ENCODE peak calls at places on chromosomes 11 and 22, in four cellular contexts. One of them, this sample, is unnamed.
A peak's percentile ranks its signal among the peaks of the same experiment; 100 is the strongest.

GRCh38 chr11:46712874-46713576 is 6.0 kb upstream of the F2 start:
- DNase-seq in H7: no peak
- DNase-seq in dorsolateral prefrontal cortex: no peak
- DNase-seq in AG04450: no peak
- DNase-seq in this sample: no peak

GRCh38 chr11:85827768-85828639 is 17.1 kb upstream of the SYTL2 start:
- DNase-seq in H7: no peak
- DNase-seq in dorsolateral prefrontal cortex: no peak
- DNase-seq in AG04450: peak; percentile 61
- DNase-seq in this sample: peak; percentile 75

GRCh38 chr11:46347637-46348311 is 511 bp downstream of the DGKZ start:
- DNase-seq in H7: no peak
- DNase-seq in dorsolateral prefrontal cortex: no peak
- DNase-seq in AG04450: no peak
- DNase-seq in this sample: no peak

GRCh38 chr11:67277231-67277961 is 11.1 kb downstream of the GRK2 start:
- DNase-seq in H7: peak; percentile 95
- DNase-seq in dorsolateral prefrontal cortex: no peak
- DNase-seq in AG04450: no peak
- DNase-seq in this sample: peak; percentile 84

GRCh38 chr11:69954756-69955155 is 123.4 kb upstream of the ANO1 start:
- DNase-seq in H7: no peak
- DNase-seq in dorsolateral prefrontal cortex: no peak
- DNase-seq in AG04450: no peak
- DNase-seq in this sample: no peak

GRCh38 chr22:23397008-23397617 is 183.0 kb downstream of the IGLL1 start:
- DNase-seq in H7: peak; percentile 38
- DNase-seq in dorsolateral prefrontal cortex: no peak
- DNase-seq in AG04450: no peak
- DNase-seq in this sample: no peak

GRCh38 chr11:66567787-66568123 is 651 bp downstream of the CTSF start:
- DNase-seq in H7: no peak
- DNase-seq in dorsolateral prefrontal cortex: no peak
- DNase-seq in AG04450: no peak
- DNase-seq in this sample: no peak

GRCh38 chr11:64232182-64233018 is 2.0 kb upstream of the VEGFB start:
- DNase-seq in H7: no peak
- DNase-seq in dorsolateral prefrontal cortex: no peak
- DNase-seq in AG04450: no peak
- DNase-seq in this sample: no peak

GRCh38 chr11:2465201-2466068 is 20.6 kb downstream of the KCNQ1 start:
- DNase-seq in H7: peak; percentile 53
- DNase-seq in dorsolateral prefrontal cortex: peak; percentile 43
- DNase-seq in AG04450: no peak
- DNase-seq in this sample: no peak

GRCh38 chr11:61601512-61601911 is 20.6 kb upstream of the SYT7 start:
- DNase-seq in H7: no peak
- DNase-seq in dorsolateral prefrontal cortex: no peak
- DNase-seq in AG04450: no peak
- DNase-seq in this sample: no peak

This sample was measured in mesendoderm.